ENCODE peak calls at places on chromosome 1, in nine cellular contexts. I is lower lobe of right lung, K is transverse colon, P is thyroid gland, W is testis, H is PC-3, X is kidney epithelial cell, A is mammary epithelial cell, S is WERI-Rb-1. D is an unnamed sample.

GRCh38 chr1:224106568-224107281 is 7.2 kb upstream of the FBXO28 start:
- DNase-seq in I (no peak), K (peak; percentile 41), P (peak; percentile 35), W (no peak), H (peak; percentile 85), X (peak; percentile 45), A (peak; percentile 52), S (peak; percentile 26), D (peak; percentile 73)

GRCh38 chr1:37817481-37817880 is 9.5 kb upstream of the YRDC start:
- DNase-seq in I (no peak), K (no peak), P (peak; percentile 36), W (peak; percentile 65), H (no peak), X (no peak), A (no peak), S (peak; percentile 71), D (peak; percentile 70)

GRCh38 chr1:198788561-198789064 is 149.8 kb downstream of the PTPRC start:
- DNase-seq in I (peak; percentile 32), K (no peak), P (no peak), W (no peak), H (peak; percentile 29), X (no peak), A (no peak), S (peak; percentile 43), D (peak; percentile 81)

GRCh38 chr1:41538741-41539415 is 54.4 kb upstream of the EDN2 start:
- DNase-seq in I (peak; percentile 24), K (peak; percentile 1), P (no peak), W (no peak), H (no peak), X (no peak), A (no peak), S (no peak), D (no peak)

GRCh38 chr1:85359874-85360708 is 83.7 kb upstream of the BCL10 start:
- DNase-seq in I (no peak), K (no peak), P (no peak), W (no peak), H (peak; percentile 87), X (no peak), A (no peak), S (no peak), D (no peak)

GRCh38 chr1:173970252-173970651 is 51.9 kb downstream of the RC3H1 start:
- DNase-seq in I (no peak), K (no peak), P (no peak), W (no peak), H (no peak), X (no peak), A (no peak), S (no peak), D (no peak)

GRCh38 chr1:212162635-212163034 is 122.6 kb upstream of the PPP2R5A start:
- DNase-seq in I (no peak), K (no peak), P (peak; percentile 80), W (peak; percentile 21), H (no peak), X (no peak), A (peak; percentile 73), S (no peak), D (no peak)

GRCh38 chr1:91789273-91789997 is 96.5 kb downstream of the TGFBR3 start:
- DNase-seq in I (no peak), K (no peak), P (no peak), W (no peak), H (no peak), X (no peak), A (no peak), S (no peak), D (no peak)

GRCh38 chr1:224116131-224116530 is 2.2 kb downstream of the FBXO28 start:
- DNase-seq in I (no peak), K (no peak), P (no peak), W (no peak), H (peak; percentile 82), X (peak; percentile 42), A (peak; percentile 55), S (no peak), D (no peak)

GRCh38 chr1:46194641-46195179 is 3.5 kb downstream of the POMGNT1 start:
- DNase-seq in I (no peak), K (no peak), P (peak; percentile 63), W (peak; percentile 84), H (no peak), X (no peak), A (no peak), S (no peak), D (no peak)

GRCh38 chr1:29811247-29811646 is 574.9 kb downstream of the PTPRU start:
- DNase-seq in I (no peak), K (no peak), P (no peak), W (no peak), H (no peak), X (no peak), A (no peak), S (no peak), D (peak; percentile 29)
- H3K4me3 ChIP-seq in I (no peak overlapping the region), K (no peak overlapping the region), P (no peak overlapping the region), W (no peak overlapping the region), H (no peak overlapping the region), X (no peak overlapping the region), A (no peak overlapping the region), S (no peak overlapping the region), D (no peak overlapping the region)

GRCh38 chr1:7805460-7805859 is 21.4 kb downstream of the PER3 start:
- DNase-seq in I (no peak), K (no peak), P (no peak), W (no peak), H (no peak), X (no peak), A (no peak), S (no peak), D (no peak)
- H3K36me3 ChIP-seq in I (peaks cover 90% of the 10 kb centered on the region), K (peaks cover 5% of the 10 kb centered on the region), P (peaks cover 38% of the 10 kb centered on the region), W (no peaks in the 10 kb centered on the region), H (peaks cover 3% of the 10 kb centered on the region), X (no peaks in the 10 kb centered on the region), A (peaks cover 3% of the 10 kb centered on the region), S (peaks cover 64% of the 10 kb centered on the region), D (no peaks in the 10 kb centered on the region)

DNA sequence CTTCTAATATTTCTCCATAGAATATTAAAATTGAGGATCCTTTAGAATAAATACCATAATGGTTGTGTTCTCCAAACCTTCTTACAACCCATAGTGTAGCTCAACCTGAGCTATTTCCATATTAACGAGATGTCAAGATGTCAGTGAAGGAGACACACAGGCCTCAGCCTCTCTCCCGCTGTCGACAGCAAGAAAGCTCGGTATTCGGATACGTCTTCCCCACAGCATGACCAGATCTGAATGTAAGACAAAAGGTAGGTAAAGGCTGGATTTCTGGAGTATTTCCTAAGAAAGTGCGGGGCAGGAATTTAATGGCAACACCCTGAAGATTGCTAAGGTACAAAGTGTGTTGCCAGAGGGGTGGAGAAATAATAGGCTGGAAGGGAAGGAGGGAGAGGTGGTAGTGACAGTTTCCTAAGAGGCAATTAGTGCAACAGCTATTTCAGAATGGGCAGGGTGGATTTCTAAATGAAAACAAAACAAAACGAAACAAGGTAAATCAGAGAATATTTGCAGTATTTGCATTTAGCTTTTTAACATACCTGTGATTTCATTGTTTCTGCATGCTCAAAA is 1.7 kb downstream of the ADSS2 start:
- DNase-seq in I (no peak), K (no peak), P (no peak), W (no peak), H (no peak), X (no peak), A (no peak), S (no peak), D (no peak)
- H3K4me3 ChIP-seq in I (peak overlapping the region; percentile 92), K (no peak overlapping the region), P (peak overlapping the region; percentile 84), W (no peak overlapping the region), H (peak overlapping the region; percentile 96), X (peak overlapping the region; percentile 79), A (peak overlapping the region; percentile 94), S (peak overlapping the region; percentile 100), D (peak overlapping the region; percentile 94)

DNA sequence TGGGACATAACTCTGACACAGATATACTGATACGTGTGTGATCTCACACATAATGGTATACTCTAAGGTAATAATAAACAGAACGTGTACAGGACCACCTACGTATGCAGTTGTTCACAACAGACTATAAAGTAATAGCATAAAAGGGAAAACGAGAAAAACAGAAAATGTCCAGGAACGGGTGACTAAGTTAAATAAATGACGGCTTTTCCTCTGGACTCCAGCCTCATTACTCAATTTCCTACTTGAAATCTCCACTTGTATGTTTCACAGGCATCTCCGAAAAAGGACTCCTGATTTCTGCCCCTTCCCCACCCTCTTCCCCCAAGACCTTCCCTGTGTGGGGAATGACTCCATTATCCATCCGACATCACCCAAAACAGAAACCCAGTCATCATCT is 95.1 kb downstream of the JAK1 start:
- DNase-seq in I (no peak), K (no peak), P (no peak), W (no peak), H (no peak), X (no peak), A (no peak), S (no peak), D (no peak)
- H3K36me3 ChIP-seq in I (peaks cover 99% of the 10 kb centered on the region), K (peaks cover 19% of the 10 kb centered on the region), P (peaks cover 18% of the 10 kb centered on the region), W (no peaks in the 10 kb centered on the region), H (peaks cover 5% of the 10 kb centered on the region), X (peaks cover 5% of the 10 kb centered on the region), A (no peaks in the 10 kb centered on the region), S (peaks cover 14% of the 10 kb centered on the region), D (peaks cover 21% of the 10 kb centered on the region)

DNA sequence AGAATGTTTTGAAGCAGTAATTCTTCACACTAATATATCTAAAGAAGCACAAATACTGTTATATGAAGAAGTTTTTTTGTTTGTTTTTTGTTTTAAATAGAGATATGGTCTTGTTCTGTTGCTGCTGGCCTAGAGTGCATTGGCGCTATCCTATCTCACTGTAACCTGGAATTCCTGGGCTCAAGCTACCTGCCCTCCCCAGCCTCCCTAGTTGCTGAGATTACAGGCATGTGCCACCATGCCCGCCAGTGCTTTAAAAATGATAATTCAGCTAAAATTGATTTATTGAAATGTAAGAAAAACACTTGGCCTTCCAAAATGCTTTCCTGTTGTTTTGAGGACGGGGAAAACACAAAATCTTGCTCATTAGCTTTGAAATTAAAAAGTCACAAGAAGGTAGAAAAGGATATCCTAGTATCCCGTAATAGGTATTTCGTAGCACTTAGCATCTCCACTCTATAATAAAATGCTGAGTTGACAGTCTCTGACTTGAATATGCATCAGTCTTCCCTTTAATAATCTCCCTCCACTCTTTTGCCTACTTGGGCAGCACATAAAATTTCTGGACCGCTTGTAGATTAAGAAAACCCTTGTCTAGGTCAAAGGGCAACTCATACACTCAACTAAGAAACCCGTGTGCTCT is 1.4 kb downstream of the SCYL3 start:
- DNase-seq in I (no peak), K (no peak), P (no peak), W (no peak), H (no peak), X (no peak), A (no peak), S (no peak), D (no peak)
- H3K4me3 ChIP-seq in I (peak overlapping the region; percentile 85), K (peak overlapping the region; percentile 96), P (peak overlapping the region; percentile 83), W (peak overlapping the region; percentile 86), H (peak overlapping the region; percentile 89), X (peak overlapping the region; percentile 87), A (peak overlapping the region; percentile 86), S (peak overlapping the region; percentile 68), D (peak overlapping the region; percentile 81)

GRCh38 chr1:113191579-113192076 is 118.6 kb downstream of the LRIG2 start:
- DNase-seq in I (no peak), K (peak; percentile 68), P (no peak), W (no peak), H (peak; percentile 15), X (no peak), A (peak; percentile 11), S (no peak), D (no peak)
- H3K36me3 ChIP-seq in I (no peaks in the 10 kb centered on the region), K (no peaks in the 10 kb centered on the region), P (no peaks in the 10 kb centered on the region), W (no peaks in the 10 kb centered on the region), H (no peaks in the 10 kb centered on the region), X (no peaks in the 10 kb centered on the region), A (no peaks in the 10 kb centered on the region), S (no peaks in the 10 kb centered on the region), D (no peaks in the 10 kb centered on the region)

GRCh38 chr1:84299536-84300260 is 1.8 kb upstream of the SAMD13 start:
- DNase-seq in I (no peak), K (no peak), P (peak; percentile 8), W (no peak), H (no peak), X (no peak), A (no peak), S (no peak), D (no peak)
- H3K4me3 ChIP-seq in I (peak overlapping the region; percentile 66), K (peak overlapping the region; percentile 78), P (peak overlapping the region; percentile 79), W (no peak overlapping the region), H (peak overlapping the region; percentile 82), X (peak overlapping the region; percentile 68), A (peak overlapping the region; percentile 93), S (no peak overlapping the region), D (peak overlapping the region; percentile 88)

GRCh38 chr1:2237773-2238172 is 9.7 kb downstream of the SKI start:
- DNase-seq in I (peak; percentile 69), K (no peak), P (peak; percentile 62), W (peak; percentile 63), H (no peak), X (no peak), A (no peak), S (peak; percentile 53), D (peak; percentile 77)
- H3K36me3 ChIP-seq in I (peaks cover 16% of the 10 kb centered on the region), K (no peaks in the 10 kb centered on the region), P (no peaks in the 10 kb centered on the region), W (no peaks in the 10 kb centered on the region), H (no peaks in the 10 kb centered on the region), X (peaks cover 3% of the 10 kb centered on the region), A (no peaks in the 10 kb centered on the region), S (peaks cover 11% of the 10 kb centered on the region), D (peaks cover 18% of the 10 kb centered on the region)